ENCODE peak calls at places on chromosomes 3 and 15, in four cellular contexts. Z is mucosa of descending colon, E is cardiac fibroblast, C is GM20000. U is an unnamed sample.

GRCh38 chr3:10738688-10739372 is 77.2 kb upstream of the SLC6A11 start:
- DNase-seq in Z (peak), E (peak), C (peak), U (peak)

GRCh38 chr3:24492971-24493551 is 1.6 kb downstream of the THRB start:
- DNase-seq in Z (no peak), E (peak), C (no peak), U (no peak)

GRCh38 chr3:39185326-39185958 is 7.0 kb downstream of the XIRP1 start:
- DNase-seq in Z (no peak), E (no peak), C (no peak), U (no peak)

GRCh38 chr3:169596126-169596525 is 67.4 kb downstream of the MECOM start:
- DNase-seq in Z (no peak), E (no peak), C (no peak), U (no peak)

GRCh38 chr3:98823791-98824190 is 60.7 kb downstream of the ST3GAL6 start:
- DNase-seq in Z (no peak), E (peak), C (no peak), U (no peak)

GRCh38 chr3:23961064-23961463 is 16.0 kb downstream of the NR1D2 start:
- DNase-seq in Z (no peak), E (peak), C (no peak), U (no peak)

GRCh38 chr15:92429378-92430066 is 35.8 kb downstream of the ST8SIA2 start:
- DNase-seq in Z (no peak), E (peak), C (no peak), U (no peak)

GRCh38 chr15:80953953-80954778 is 35.5 kb downstream of the MESD start:
- DNase-seq in Z (no peak), E (no peak), C (no peak), U (no peak)